ENCODE peak calls at places on chromosomes 13 and 19, in six cellular contexts. One of them, this sample, is unnamed.

GRCh38 chr13:46797468-46798237 is 692 bp upstream of the ESD start:
- DNase-seq in mesendoderm: no peak
- DNase-seq in CD8-positive, alpha-beta T cell: no peak
- DNase-seq in heart right ventricle: no peak
- DNase-seq in left lung: no peak
- DNase-seq in body of pancreas: peak; percentile 9
- DNase-seq in this sample: no peak

GRCh38 chr19:47369923-47370625 is 21.0 kb downstream of the DHX34 start:
- DNase-seq in heart right ventricle: no peak
- DNase-seq in mesendoderm: no peak
- DNase-seq in left lung: peak; percentile 73
- DNase-seq in body of pancreas: no peak
- DNase-seq in CD8-positive, alpha-beta T cell: no peak
- DNase-seq in this sample: no peak

GRCh38 chr13:49308977-49309408 is 61.3 kb downstream of the CDADC1 start:
- DNase-seq in left lung: no peak
- DNase-seq in CD8-positive, alpha-beta T cell: no peak
- DNase-seq in body of pancreas: peak; percentile 89
- DNase-seq in mesendoderm: no peak
- DNase-seq in heart right ventricle: no peak
- DNase-seq in this sample: no peak

GRCh38 chr19:19463348-19464117 is 51.8 kb downstream of the TSSK6 start:
- DNase-seq in heart right ventricle: no peak
- DNase-seq in body of pancreas: peak; percentile 40
- DNase-seq in CD8-positive, alpha-beta T cell: no peak
- DNase-seq in mesendoderm: peak; percentile 44
- DNase-seq in left lung: no peak
- DNase-seq in this sample: no peak

GRCh38 chr13:48827709-48828108 is 148.0 kb upstream of the FNDC3A start:
- DNase-seq in body of pancreas: no peak
- DNase-seq in heart right ventricle: no peak
- DNase-seq in left lung: no peak
- DNase-seq in mesendoderm: no peak
- DNase-seq in CD8-positive, alpha-beta T cell: no peak
- DNase-seq in this sample: no peak

GRCh38 chr13:100128373-100128772 is 39.5 kb downstream of the PCCA start:
- DNase-seq in left lung: no peak
- DNase-seq in body of pancreas: peak; percentile 28
- DNase-seq in CD8-positive, alpha-beta T cell: no peak
- DNase-seq in heart right ventricle: no peak
- DNase-seq in mesendoderm: no peak
- DNase-seq in this sample: no peak

GRCh38 chr13:114118763-114119123 is 13.7 kb downstream of the RASA3 start:
- DNase-seq in heart right ventricle: no peak
- DNase-seq in body of pancreas: peak; percentile 75
- DNase-seq in CD8-positive, alpha-beta T cell: no peak
- DNase-seq in left lung: no peak
- DNase-seq in mesendoderm: no peak
- DNase-seq in this sample: no peak

GRCh38 chr13:94901070-94901469 is 188.7 kb upstream of the SOX21 start:
- DNase-seq in heart right ventricle: no peak
- DNase-seq in CD8-positive, alpha-beta T cell: no peak
- DNase-seq in left lung: no peak
- DNase-seq in body of pancreas: no peak
- DNase-seq in mesendoderm: no peak
- DNase-seq in this sample: no peak

GRCh38 chr13:80083516-80084085 is 257.3 kb downstream of the SPRY2 start:
- DNase-seq in body of pancreas: no peak
- DNase-seq in left lung: no peak
- DNase-seq in heart right ventricle: no peak
- DNase-seq in mesendoderm: no peak
- DNase-seq in CD8-positive, alpha-beta T cell: no peak
- DNase-seq in this sample: no peak

GRCh38 chr13:20492641-20493040 is 33.0 kb downstream of the CRYL1 start:
- DNase-seq in CD8-positive, alpha-beta T cell: peak; percentile 26
- DNase-seq in heart right ventricle: no peak
- DNase-seq in body of pancreas: no peak
- DNase-seq in left lung: no peak
- DNase-seq in mesendoderm: peak; percentile 55
- DNase-seq in this sample: peak; percentile 15

GRCh38 chr19:29663861-29664752 is 1.2 kb upstream of the PLEKHF1 start:
- DNase-seq in left lung: no peak
- DNase-seq in mesendoderm: peak; percentile 42
- DNase-seq in body of pancreas: no peak
- DNase-seq in heart right ventricle: no peak
- DNase-seq in CD8-positive, alpha-beta T cell: no peak
- DNase-seq in this sample: no peak
- H3K4me3 ChIP-seq in left lung: no peak overlapping the region
- H3K4me3 ChIP-seq in mesendoderm: no peak overlapping the region
- H3K4me3 ChIP-seq in body of pancreas: no peak overlapping the region
- H3K4me3 ChIP-seq in heart right ventricle: no peak overlapping the region
- H3K4me3 ChIP-seq in CD8-positive, alpha-beta T cell: peak overlapping the region; percentile 91
- H3K4me3 ChIP-seq in this sample: no peak overlapping the region

GRCh38 chr19:38673030-38673429 is 25.6 kb downstream of the ACTN4 start:
- DNase-seq in body of pancreas: no peak
- DNase-seq in CD8-positive, alpha-beta T cell: no peak
- DNase-seq in heart right ventricle: no peak
- DNase-seq in mesendoderm: no peak
- DNase-seq in left lung: no peak
- DNase-seq in this sample: no peak

GRCh38 chr19:38676023-38676877 is 28.8 kb downstream of the ACTN4 start:
- DNase-seq in CD8-positive, alpha-beta T cell: no peak
- DNase-seq in left lung: no peak
- DNase-seq in mesendoderm: no peak
- DNase-seq in heart right ventricle: peak; percentile 52
- DNase-seq in body of pancreas: no peak
- DNase-seq in this sample: no peak

GRCh38 chr19:38676878-38677646 is 29.6 kb downstream of the ACTN4 start:
- DNase-seq in heart right ventricle: no peak
- DNase-seq in CD8-positive, alpha-beta T cell: no peak
- DNase-seq in left lung: no peak
- DNase-seq in body of pancreas: no peak
- DNase-seq in mesendoderm: no peak
- DNase-seq in this sample: no peak

GRCh38 chr19:38674388-38675133 is 27.1 kb downstream of the ACTN4 start:
- DNase-seq in left lung: no peak
- DNase-seq in body of pancreas: no peak
- DNase-seq in CD8-positive, alpha-beta T cell: no peak
- DNase-seq in heart right ventricle: peak; percentile 57
- DNase-seq in mesendoderm: peak; percentile 82
- DNase-seq in this sample: no peak

DNA sequence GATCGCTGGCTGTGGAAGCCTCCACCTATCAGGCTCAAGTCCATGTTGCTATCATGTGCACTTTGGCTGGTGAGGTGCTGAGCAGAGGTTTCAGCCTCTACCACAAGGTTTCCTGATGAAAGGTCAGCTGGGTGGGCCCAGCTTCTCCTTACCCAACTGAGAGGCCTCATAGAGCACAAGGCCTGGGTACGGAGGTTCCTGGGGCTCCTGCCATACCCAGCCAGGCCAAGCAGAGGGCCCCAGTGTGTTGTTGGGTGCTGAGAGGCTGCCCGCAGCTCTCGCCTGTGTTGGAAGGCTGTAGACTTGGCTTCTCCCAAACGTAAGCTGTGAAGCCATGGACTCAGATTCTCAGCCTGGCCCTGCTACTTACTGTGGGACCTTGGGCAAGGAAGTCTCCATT is 28.2 kb downstream of the ACTN4 start:
- DNase-seq in heart right ventricle: no peak
- DNase-seq in left lung: no peak
- DNase-seq in mesendoderm: no peak
- DNase-seq in CD8-positive, alpha-beta T cell: no peak
- DNase-seq in body of pancreas: no peak
- DNase-seq in this sample: no peak
- H3K4me1 ChIP-seq in heart right ventricle: peaks cover 96% of the 10 kb centered on the region
- H3K4me1 ChIP-seq in left lung: peaks cover 88% of the 10 kb centered on the region
- H3K4me1 ChIP-seq in mesendoderm: peaks cover 12% of the 10 kb centered on the region
- H3K4me1 ChIP-seq in CD8-positive, alpha-beta T cell: peaks cover 17% of the 10 kb centered on the region
- H3K4me1 ChIP-seq in body of pancreas: peaks cover 94% of the 10 kb centered on the region
- H3K4me1 ChIP-seq in this sample: peaks cover 68% of the 10 kb centered on the region

DNA sequence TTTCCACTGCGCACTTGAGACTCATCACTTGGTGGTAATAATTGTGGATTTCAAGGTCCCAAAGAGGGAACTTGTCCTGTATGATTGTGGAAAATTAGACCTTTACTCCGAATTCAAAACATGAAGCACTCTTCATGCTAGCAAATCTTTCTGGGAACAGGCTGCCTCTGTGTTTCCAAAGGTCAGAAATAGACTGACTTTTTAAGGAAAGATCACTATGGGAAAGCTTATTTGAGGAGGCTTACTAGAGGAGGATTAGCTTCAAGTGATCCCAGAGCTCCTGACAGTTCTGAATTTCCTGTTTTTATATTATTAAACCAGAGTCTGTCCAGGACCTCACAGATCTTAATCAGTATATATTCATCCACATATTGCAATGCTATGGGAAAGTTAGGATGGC is 5.5 kb downstream of the WDFY2 start:
- DNase-seq in body of pancreas: no peak
- DNase-seq in mesendoderm: no peak
- DNase-seq in CD8-positive, alpha-beta T cell: no peak
- DNase-seq in left lung: no peak
- DNase-seq in heart right ventricle: no peak
- DNase-seq in this sample: no peak
- H3K4me3 ChIP-seq in body of pancreas: no peak overlapping the region
- H3K4me3 ChIP-seq in mesendoderm: no peak overlapping the region
- H3K4me3 ChIP-seq in CD8-positive, alpha-beta T cell: no peak overlapping the region
- H3K4me3 ChIP-seq in left lung: no peak overlapping the region
- H3K4me3 ChIP-seq in heart right ventricle: no peak overlapping the region
- H3K4me3 ChIP-seq in this sample: no peak overlapping the region

GRCh38 chr19:2055871-2056809 is 5.1 kb upstream of the MKNK2 start:
- DNase-seq in body of pancreas: no peak
- DNase-seq in CD8-positive, alpha-beta T cell: no peak
- DNase-seq in left lung: no peak
- DNase-seq in mesendoderm: peak; percentile 78
- DNase-seq in heart right ventricle: peak; percentile 78
- DNase-seq in this sample: no peak

GRCh38 chr19:2058570-2059421 is 7.8 kb upstream of the MKNK2 start:
- DNase-seq in mesendoderm: no peak
- DNase-seq in left lung: no peak
- DNase-seq in body of pancreas: no peak
- DNase-seq in CD8-positive, alpha-beta T cell: no peak
- DNase-seq in heart right ventricle: no peak
- DNase-seq in this sample: no peak

GRCh38 chr19:2057484-2058469 is 6.7 kb upstream of the MKNK2 start:
- DNase-seq in body of pancreas: no peak
- DNase-seq in CD8-positive, alpha-beta T cell: no peak
- DNase-seq in mesendoderm: no peak
- DNase-seq in left lung: no peak
- DNase-seq in heart right ventricle: no peak
- DNase-seq in this sample: no peak

GRCh38 chr19:2054763-2055162 is 3.7 kb upstream of the MKNK2 start:
- DNase-seq in heart right ventricle: no peak
- DNase-seq in mesendoderm: no peak
- DNase-seq in left lung: no peak
- DNase-seq in body of pancreas: no peak
- DNase-seq in CD8-positive, alpha-beta T cell: no peak
- DNase-seq in this sample: no peak

DNA sequence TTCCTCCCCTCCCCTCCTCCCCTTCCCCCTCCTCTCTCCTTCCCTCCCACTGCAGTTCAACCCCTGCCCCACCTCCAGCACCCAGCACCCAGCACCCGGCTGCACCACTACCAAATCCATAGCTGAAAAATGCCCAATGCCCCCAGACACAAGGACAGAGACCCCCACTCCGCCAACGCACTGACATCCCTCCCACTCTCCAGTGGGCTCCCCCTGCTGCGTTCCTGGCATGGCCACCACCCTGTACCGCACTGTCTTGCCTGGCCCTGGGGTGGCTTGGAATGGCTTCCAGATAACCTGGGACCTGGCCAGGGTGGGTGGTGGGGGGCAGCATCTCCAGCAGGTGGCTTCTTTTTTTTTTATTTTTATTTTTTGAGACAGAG is 5.8 kb upstream of the MKNK2 start:
- DNase-seq in mesendoderm: no peak
- DNase-seq in left lung: no peak
- DNase-seq in heart right ventricle: no peak
- DNase-seq in CD8-positive, alpha-beta T cell: no peak
- DNase-seq in body of pancreas: no peak
- DNase-seq in this sample: no peak
- H3K4me1 ChIP-seq in mesendoderm: peaks cover 5% of the 10 kb centered on the region
- H3K4me1 ChIP-seq in left lung: peaks cover 77% of the 10 kb centered on the region
- H3K4me1 ChIP-seq in heart right ventricle: peaks cover 79% of the 10 kb centered on the region
- H3K4me1 ChIP-seq in CD8-positive, alpha-beta T cell: peaks cover 76% of the 10 kb centered on the region
- H3K4me1 ChIP-seq in body of pancreas: peaks cover 82% of the 10 kb centered on the region
- H3K4me1 ChIP-seq in this sample: peaks cover 73% of the 10 kb centered on the region

DNA sequence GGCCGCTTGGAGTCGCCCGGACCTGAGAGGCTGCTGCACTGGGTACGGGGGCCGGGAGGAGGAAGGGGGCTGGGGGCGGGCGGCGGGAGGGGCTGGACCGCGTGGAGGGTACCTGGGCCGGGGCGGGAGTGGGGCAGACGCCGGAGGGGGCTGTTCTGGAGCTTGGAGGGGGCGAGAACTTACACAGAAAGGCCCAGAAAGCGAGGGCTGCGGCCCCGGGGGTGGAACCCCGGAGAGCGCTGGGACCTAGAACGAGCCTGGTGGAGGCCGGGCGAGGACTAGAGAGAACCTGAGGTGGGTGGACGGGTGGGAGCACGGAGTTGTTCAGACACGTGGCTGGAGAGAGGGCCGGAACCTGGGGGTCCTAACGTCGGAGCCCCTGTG is 276 bp downstream of the ZNF581 start:
- DNase-seq in heart right ventricle: no peak
- DNase-seq in body of pancreas: no peak
- DNase-seq in CD8-positive, alpha-beta T cell: no peak
- DNase-seq in left lung: no peak
- DNase-seq in mesendoderm: no peak
- DNase-seq in this sample: no peak
- H3K4me3 ChIP-seq in heart right ventricle: peak overlapping the region; percentile 85
- H3K4me3 ChIP-seq in body of pancreas: peak overlapping the region; percentile 90
- H3K4me3 ChIP-seq in CD8-positive, alpha-beta T cell: peak overlapping the region; percentile 66
- H3K4me3 ChIP-seq in left lung: peak overlapping the region; percentile 81
- H3K4me3 ChIP-seq in mesendoderm: peak overlapping the region; percentile 98
- H3K4me3 ChIP-seq in this sample: peak overlapping the region; percentile 95

This sample was measured in CD8-positive, alpha-beta memory T cell.